ENCODE peak calls at places on chromosomes 3 and 15, in seven cellular contexts. One of them, this sample, is unnamed.

GRCh38 chr3:125403789-125404188 is 28.7 kb upstream of the ZNF148 start:
- DNase-seq in astrocyte of the cerebellum: no peak
- DNase-seq in SK-N-SH: no peak
- DNase-seq in endothelial cell: no peak
- DNase-seq in WERI-Rb-1: no peak
- DNase-seq in A549: no peak
- DNase-seq in tibial nerve: no peak
- DNase-seq in this sample: no peak

GRCh38 chr3:101827211-101828174 is 21.8 kb upstream of the NFKBIZ start:
- DNase-seq in tibial nerve: peak; percentile 77
- DNase-seq in WERI-Rb-1: no peak
- DNase-seq in A549: no peak
- DNase-seq in astrocyte of the cerebellum: peak; percentile 55
- DNase-seq in SK-N-SH: peak; percentile 41
- DNase-seq in endothelial cell: peak; percentile 51
- DNase-seq in this sample: no peak

GRCh38 chr3:10743366-10744097 is 72.5 kb upstream of the SLC6A11 start:
- DNase-seq in astrocyte of the cerebellum: no peak
- DNase-seq in A549: no peak
- DNase-seq in WERI-Rb-1: no peak
- DNase-seq in endothelial cell: no peak
- DNase-seq in tibial nerve: no peak
- DNase-seq in SK-N-SH: no peak
- DNase-seq in this sample: no peak

GRCh38 chr15:44670087-44670945 is 6.9 kb upstream of the SPG11 start:
- DNase-seq in astrocyte of the cerebellum: no peak
- DNase-seq in tibial nerve: no peak
- DNase-seq in SK-N-SH: no peak
- DNase-seq in endothelial cell: no peak
- DNase-seq in A549: no peak
- DNase-seq in WERI-Rb-1: no peak
- DNase-seq in this sample: no peak

GRCh38 chr3:30610702-30611410 is 4.5 kb downstream of the TGFBR2 start:
- DNase-seq in A549: no peak
- DNase-seq in astrocyte of the cerebellum: no peak
- DNase-seq in endothelial cell: no peak
- DNase-seq in tibial nerve: no peak
- DNase-seq in WERI-Rb-1: no peak
- DNase-seq in SK-N-SH: no peak
- DNase-seq in this sample: no peak

GRCh38 chr15:73387507-73388255 is 18.9 kb upstream of the HCN4 start:
- DNase-seq in SK-N-SH: no peak
- DNase-seq in tibial nerve: no peak
- DNase-seq in A549: no peak
- DNase-seq in WERI-Rb-1: no peak
- DNase-seq in endothelial cell: no peak
- DNase-seq in astrocyte of the cerebellum: no peak
- DNase-seq in this sample: no peak

GRCh38 chr3:194130807-194131589 is 5.0 kb upstream of the HES1 start:
- DNase-seq in A549: no peak
- DNase-seq in tibial nerve: no peak
- DNase-seq in endothelial cell: no peak
- DNase-seq in WERI-Rb-1: no peak
- DNase-seq in astrocyte of the cerebellum: peak; percentile 81
- DNase-seq in SK-N-SH: no peak
- DNase-seq in this sample: peak; percentile 62

GRCh38 chr15:78873796-78874761 is 1.4 kb downstream of the MORF4L1 start:
- DNase-seq in SK-N-SH: no peak
- DNase-seq in astrocyte of the cerebellum: no peak
- DNase-seq in WERI-Rb-1: no peak
- DNase-seq in A549: no peak
- DNase-seq in tibial nerve: peak; percentile 67
- DNase-seq in endothelial cell: no peak
- DNase-seq in this sample: peak; percentile 78

GRCh38 chr3:45558431-45558830 is 36.1 kb upstream of the LIMD1 start:
- DNase-seq in endothelial cell: no peak
- DNase-seq in SK-N-SH: no peak
- DNase-seq in WERI-Rb-1: no peak
- DNase-seq in tibial nerve: no peak
- DNase-seq in A549: no peak
- DNase-seq in astrocyte of the cerebellum: no peak
- DNase-seq in this sample: no peak

GRCh38 chr3:38490288-38490860 is 5.8 kb upstream of the EXOG start:
- DNase-seq in WERI-Rb-1: no peak
- DNase-seq in astrocyte of the cerebellum: no peak
- DNase-seq in tibial nerve: no peak
- DNase-seq in endothelial cell: no peak
- DNase-seq in A549: no peak
- DNase-seq in SK-N-SH: no peak
- DNase-seq in this sample: no peak

GRCh38 chr15:25712192-25712960 is 150.8 kb downstream of the ATP10A start:
- DNase-seq in WERI-Rb-1: no peak
- DNase-seq in tibial nerve: no peak
- DNase-seq in astrocyte of the cerebellum: no peak
- DNase-seq in A549: no peak
- DNase-seq in endothelial cell: no peak
- DNase-seq in SK-N-SH: no peak
- DNase-seq in this sample: no peak

GRCh38 chr3:187586226-187586625 is 84.0 kb downstream of the SST start:
- DNase-seq in tibial nerve: no peak
- DNase-seq in WERI-Rb-1: no peak
- DNase-seq in astrocyte of the cerebellum: no peak
- DNase-seq in A549: no peak
- DNase-seq in endothelial cell: no peak
- DNase-seq in SK-N-SH: no peak
- DNase-seq in this sample: no peak

GRCh38 chr3:52402706-52403270 is 42.1 kb downstream of the SEMA3G start:
- DNase-seq in tibial nerve: no peak
- DNase-seq in SK-N-SH: no peak
- DNase-seq in A549: no peak
- DNase-seq in endothelial cell: no peak
- DNase-seq in WERI-Rb-1: no peak
- DNase-seq in astrocyte of the cerebellum: no peak
- DNase-seq in this sample: no peak

GRCh38 chr3:37691213-37691830 is 170.4 kb upstream of the CTDSPL start:
- DNase-seq in A549: no peak
- DNase-seq in SK-N-SH: no peak
- DNase-seq in WERI-Rb-1: no peak
- DNase-seq in tibial nerve: no peak
- DNase-seq in astrocyte of the cerebellum: no peak
- DNase-seq in endothelial cell: no peak
- DNase-seq in this sample: no peak

GRCh38 chr3:141387446-141388030 is 19.2 kb downstream of the ZBTB38 start:
- DNase-seq in tibial nerve: no peak
- DNase-seq in astrocyte of the cerebellum: no peak
- DNase-seq in SK-N-SH: no peak
- DNase-seq in WERI-Rb-1: no peak
- DNase-seq in endothelial cell: no peak
- DNase-seq in A549: no peak
- DNase-seq in this sample: no peak

GRCh38 chr3:107994954-107995715 is 95.7 kb downstream of the CD47 start:
- DNase-seq in WERI-Rb-1: no peak
- DNase-seq in endothelial cell: no peak
- DNase-seq in SK-N-SH: no peak
- DNase-seq in tibial nerve: no peak
- DNase-seq in astrocyte of the cerebellum: no peak
- DNase-seq in A549: no peak
- DNase-seq in this sample: no peak

GRCh38 chr3:28173831-28174230 is 67.6 kb upstream of the CMC1 start:
- DNase-seq in astrocyte of the cerebellum: no peak
- DNase-seq in tibial nerve: no peak
- DNase-seq in A549: no peak
- DNase-seq in WERI-Rb-1: no peak
- DNase-seq in endothelial cell: no peak
- DNase-seq in SK-N-SH: no peak
- DNase-seq in this sample: no peak

DNA sequence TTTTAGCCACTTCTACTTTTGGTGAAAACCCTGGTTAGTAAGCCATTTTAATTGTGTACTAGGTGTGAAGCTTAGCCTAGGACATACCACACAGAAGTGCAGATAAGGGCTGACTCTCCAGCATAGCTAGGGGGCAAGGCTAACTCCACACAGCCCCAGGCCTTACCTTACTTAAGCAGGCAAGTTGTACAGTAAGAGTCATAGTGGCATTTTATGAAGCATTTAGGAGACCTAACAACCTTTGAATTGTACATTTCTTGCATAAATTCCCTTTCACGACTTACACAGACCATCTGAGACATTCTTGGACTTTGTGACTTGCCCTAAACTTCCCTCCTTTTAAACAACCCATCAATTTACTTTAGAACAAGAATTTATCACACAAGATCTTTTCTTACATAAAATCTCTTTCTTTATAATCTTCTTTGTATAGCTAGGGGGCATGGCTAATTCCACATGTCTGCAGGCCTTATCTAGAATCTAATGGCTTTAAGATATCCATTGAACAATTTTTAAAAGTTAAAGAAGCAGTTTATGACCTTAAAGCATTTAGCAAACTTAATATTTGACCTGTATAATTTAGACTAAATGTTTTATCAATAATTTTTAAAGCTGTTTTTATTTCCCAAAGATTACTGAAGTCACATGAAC is 18.7 kb upstream of the SKIL start:
- DNase-seq in WERI-Rb-1: no peak
- DNase-seq in tibial nerve: no peak
- DNase-seq in endothelial cell: no peak
- DNase-seq in SK-N-SH: no peak
- DNase-seq in astrocyte of the cerebellum: no peak
- DNase-seq in A549: no peak
- DNase-seq in this sample: no peak
- TF ChIP-seq CTCF in WERI-Rb-1: no peak
- TF ChIP-seq CTCF in tibial nerve: no peak
- TF ChIP-seq CTCF in endothelial cell: no peak
- TF ChIP-seq CTCF in SK-N-SH: no peak
- TF ChIP-seq CTCF in astrocyte of the cerebellum: no peak
- TF ChIP-seq CTCF in A549: no peak
- TF ChIP-seq CTCF in this sample: no peak

DNA sequence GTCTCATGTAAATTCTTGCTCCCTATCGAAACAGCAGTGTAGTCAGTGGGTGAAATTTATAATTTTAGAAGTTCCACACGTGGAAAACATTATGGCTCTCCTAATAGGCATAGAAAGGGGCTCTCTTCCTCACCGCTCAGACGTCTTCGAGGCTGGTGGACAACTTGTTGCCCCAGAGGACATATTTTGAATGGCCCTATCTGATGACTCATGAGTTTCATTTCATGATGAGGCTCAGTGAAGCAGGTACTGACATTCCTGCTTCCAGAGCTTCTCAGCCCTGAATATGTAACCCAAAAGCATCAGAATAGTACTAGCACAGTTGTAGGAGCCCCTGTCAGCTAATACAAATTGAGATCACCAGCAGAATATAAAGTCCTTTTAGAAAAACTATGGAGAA is 117.9 kb downstream of the HERC1 start:
- DNase-seq in WERI-Rb-1: no peak
- DNase-seq in SK-N-SH: no peak
- DNase-seq in endothelial cell: no peak
- DNase-seq in tibial nerve: no peak
- DNase-seq in A549: peak; percentile 13
- DNase-seq in astrocyte of the cerebellum: no peak
- DNase-seq in this sample: no peak
- TF ChIP-seq CTCF in WERI-Rb-1: no peak
- TF ChIP-seq CTCF in SK-N-SH: no peak
- TF ChIP-seq CTCF in endothelial cell: no peak
- TF ChIP-seq CTCF in tibial nerve: no peak
- TF ChIP-seq CTCF in A549: no peak
- TF ChIP-seq CTCF in astrocyte of the cerebellum: no peak
- TF ChIP-seq CTCF in this sample: no peak

DNA sequence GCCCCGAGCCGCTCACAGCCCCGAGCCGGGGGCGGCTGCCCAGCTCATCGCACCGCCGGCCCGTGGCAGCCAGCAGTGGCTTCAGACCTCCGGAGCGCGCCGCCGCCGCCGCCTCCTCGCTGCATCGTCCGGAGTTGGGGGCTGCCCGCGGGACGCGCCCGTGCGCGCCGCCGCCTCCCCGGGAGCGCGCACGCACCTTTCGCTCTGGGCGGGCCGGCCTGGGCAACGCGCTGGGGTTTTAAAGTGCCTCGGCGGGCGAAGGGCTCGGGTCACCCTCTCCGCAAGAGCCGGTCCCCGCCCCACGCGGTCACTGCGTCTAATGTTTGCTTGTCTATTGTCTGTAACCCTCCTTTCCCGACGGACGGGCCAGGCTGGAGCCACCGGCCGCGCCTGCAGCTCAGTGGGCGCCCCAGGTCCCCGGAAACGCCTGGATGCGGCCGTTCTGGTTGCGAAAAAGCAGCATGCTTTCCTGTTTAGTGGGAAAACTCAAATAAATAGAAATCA is at the start of gene RYK:
- DNase-seq in A549: peak; percentile 66
- DNase-seq in SK-N-SH: peak; percentile 97
- DNase-seq in WERI-Rb-1: peak; percentile 82
- DNase-seq in astrocyte of the cerebellum: peak; percentile 20
- DNase-seq in endothelial cell: peak; percentile 82
- DNase-seq in tibial nerve: peak; percentile 54
- DNase-seq in this sample: peak; percentile 65
- TF ChIP-seq CTCF in A549: no peak
- TF ChIP-seq CTCF in SK-N-SH: no peak
- TF ChIP-seq CTCF in WERI-Rb-1: no peak
- TF ChIP-seq CTCF in astrocyte of the cerebellum: no peak
- TF ChIP-seq CTCF in endothelial cell: no peak
- TF ChIP-seq CTCF in tibial nerve: no peak
- TF ChIP-seq CTCF in this sample: no peak

GRCh38 chr3:184338538-184338945 is 1.1 kb downstream of the FAM131A start:
- DNase-seq in astrocyte of the cerebellum: no peak
- DNase-seq in tibial nerve: peak; percentile 78
- DNase-seq in WERI-Rb-1: no peak
- DNase-seq in endothelial cell: peak; percentile 82
- DNase-seq in SK-N-SH: peak; percentile 97
- DNase-seq in A549: no peak
- DNase-seq in this sample: no peak
- TF ChIP-seq CTCF in astrocyte of the cerebellum: peak; percentile 2
- TF ChIP-seq CTCF in tibial nerve: no peak
- TF ChIP-seq CTCF in WERI-Rb-1: no peak
- TF ChIP-seq CTCF in endothelial cell: no peak
- TF ChIP-seq CTCF in SK-N-SH: peak; percentile 29
- TF ChIP-seq CTCF in A549: no peak
- TF ChIP-seq CTCF in this sample: no peak